ENCODE peak calls at places on chromosomes 12 and 14, in five cellular contexts. S, C, H, Q and G are unnamed samples.

GRCh38 chr14:53571589-53571988 is 385.0 kb downstream of the BMP4 start:
- DNase-seq in S (peak), C (no peak), H (no peak), Q (no peak), G (peak)

GRCh38 chr14:61750708-61751474 is 11.3 kb upstream of the SNAPC1 start:
- DNase-seq in S (peak), C (peak), H (peak), Q (peak), G (peak)

GRCh38 chr12:10301103-10301502 is 6.6 kb upstream of the KLRD1 start:
- DNase-seq in S (no peak), C (peak), H (no peak), Q (no peak), G (no peak)

GRCh38 chr12:94079965-94080683 is 68.3 kb upstream of the PLXNC1 start:
- DNase-seq in S (no peak), C (no peak), H (no peak), Q (peak), G (no peak)

GRCh38 chr12:108699955-108700563 is 31.3 kb downstream of the CORO1C start:
- DNase-seq in S (peak), C (no peak), H (no peak), Q (no peak), G (no peak)

GRCh38 chr12:52063986-52064649 is 5.7 kb upstream of the ATG101 start:
- DNase-seq in S (peak), C (peak), H (peak), Q (no peak), G (no peak)

GRCh38 chr12:5258966-5259365 is 172.9 kb upstream of the NTF3 start:
- DNase-seq in S (no peak), C (no peak), H (no peak), Q (no peak), G (no peak)

GRCh38 chr14:20530771-20531571 is 25.6 kb downstream of the RNASE10 start:
- DNase-seq in S (peak), C (peak), H (peak), Q (peak), G (peak)

GRCh38 chr12:102463659-102464249 is 16.6 kb downstream of the IGF1 start:
- DNase-seq in S (no peak), C (no peak), H (no peak), Q (no peak), G (no peak)

GRCh38 chr14:30214456-30215090 is 286.9 kb upstream of the PRKD1 start:
- DNase-seq in S (peak), C (peak), H (peak), Q (peak), G (peak)

GRCh38 chr12:2876431-2877046 is 435 bp downstream of the FOXM1 start:
- DNase-seq in S (no peak), C (peak), H (peak), Q (peak), G (no peak)

GRCh38 chr12:46360908-46361666 is 11.5 kb downstream of the SLC38A2 start:
- DNase-seq in S (no peak), C (no peak), H (no peak), Q (no peak), G (no peak)

GRCh38 chr14:23884541-23884904 is 69.0 kb upstream of the DHRS4 start:
- DNase-seq in S (no peak), C (no peak), H (no peak), Q (no peak), G (no peak)

DNA sequence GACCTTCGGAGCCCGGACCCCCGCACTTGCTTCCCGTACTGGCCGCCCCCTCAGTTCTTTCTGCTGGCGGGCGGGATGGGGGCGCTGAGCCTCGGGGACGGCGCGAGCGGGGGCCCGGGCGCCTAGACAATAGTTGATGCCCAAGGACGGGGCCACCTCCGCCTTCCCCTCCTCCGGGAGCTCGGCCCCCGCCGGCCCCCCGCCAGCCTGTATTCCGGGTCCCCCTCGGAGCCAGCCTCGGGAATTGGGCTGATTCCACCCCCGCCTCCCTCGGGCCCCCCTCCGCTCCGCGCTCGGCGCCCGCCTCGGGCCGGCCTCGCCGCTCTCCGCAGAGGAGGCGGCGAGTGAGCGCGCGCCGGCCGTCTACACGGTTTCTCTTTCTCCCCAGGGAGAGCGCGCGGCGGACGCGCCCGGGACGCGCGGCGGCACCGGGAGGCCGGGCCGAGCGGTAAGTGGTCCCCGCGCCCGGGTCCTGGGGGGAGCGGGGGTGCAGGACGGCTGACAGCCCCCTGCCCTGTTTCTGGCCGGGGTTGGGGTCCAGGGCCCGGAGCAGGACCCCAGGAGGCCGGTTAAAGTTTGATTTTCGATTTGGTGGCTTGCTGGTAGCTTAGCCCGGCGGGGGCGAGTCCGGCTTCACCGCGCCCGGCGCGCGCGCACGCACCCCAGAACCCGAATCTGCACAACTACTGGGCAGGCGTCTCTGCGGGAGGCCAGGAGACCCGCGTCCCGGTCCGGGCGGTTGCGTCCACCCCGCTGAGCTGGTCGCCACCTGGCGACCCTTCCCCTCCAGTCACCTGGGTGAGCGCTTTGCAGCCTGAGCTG is 413.7 kb downstream of the PCNX1 start:
- DNase-seq in S (peak), C (peak), H (peak), Q (peak), G (no peak)
- TF ChIP-seq CTCF in S (no peak), C (no peak), H (no peak), Q (no peak), G (no peak)

GRCh38 chr14:63840981-63841380 is 11.8 kb upstream of the SYNE2 start:
- DNase-seq in S (no peak), C (no peak), H (no peak), Q (no peak), G (no peak)
- TF ChIP-seq CTCF in S (no peak), C (no peak), H (no peak), Q (no peak), G (peak)

DNA sequence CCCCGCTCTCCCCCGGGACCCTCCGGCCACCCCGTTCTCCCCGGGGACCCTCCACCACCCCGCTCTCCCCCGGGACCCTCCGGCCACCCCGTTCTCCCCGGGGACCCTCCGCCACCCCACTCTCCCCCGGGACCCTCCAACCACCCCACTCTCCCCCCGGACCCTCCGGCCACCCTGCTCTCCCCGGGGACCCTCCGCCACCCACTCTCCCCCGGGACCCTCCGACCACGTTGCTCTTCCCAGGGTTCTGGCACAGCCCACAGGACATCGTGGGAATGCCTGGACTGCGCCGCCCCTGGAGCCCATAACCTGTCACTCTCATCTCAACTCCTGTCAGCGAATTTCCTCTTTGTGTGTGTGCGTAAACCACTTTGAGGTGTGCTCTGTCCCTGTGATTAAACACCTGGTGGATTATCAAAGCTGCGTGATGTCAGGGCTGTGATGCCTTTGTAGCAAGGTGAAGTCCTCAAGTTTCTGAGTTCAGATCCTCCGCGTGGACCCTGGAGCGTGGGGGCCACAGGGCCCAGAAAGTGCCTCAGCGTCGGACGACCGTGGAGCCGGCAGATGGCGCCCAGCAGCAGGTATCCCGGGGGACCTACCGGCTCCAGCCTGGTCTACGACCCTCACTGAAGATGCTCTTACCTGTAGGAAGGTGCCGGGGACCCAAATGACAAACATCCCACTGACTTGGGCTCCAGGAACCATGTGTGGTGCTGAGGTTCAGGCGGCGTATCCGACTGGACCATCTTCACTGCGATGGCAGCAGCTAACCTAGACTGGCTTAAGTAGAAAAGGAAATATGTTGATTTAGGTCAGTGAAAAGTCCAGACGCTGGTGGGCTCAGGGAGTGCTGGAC is 63.2 kb upstream of the GALNT9 start:
- DNase-seq in S (no peak), C (no peak), H (no peak), Q (no peak), G (no peak)
- TF ChIP-seq CTCF in S (no peak), C (no peak), H (no peak), Q (no peak), G (no peak)

GRCh38 chr12:70849265-70849960 is 71.1 kb downstream of the PTPRR start:
- DNase-seq in S (peak), C (peak), H (no peak), Q (peak), G (no peak)
- TF ChIP-seq CTCF in S (peak), C (peak), H (peak), Q (no peak), G (peak)